ENCODE peak calls at places on chromosomes 12 and 14, in eight cellular contexts. H is progenitor cell of endocrine pancreas, Q is cardiac muscle cell, P is nephron progenitor cell, C is lower leg skin, I is glutamatergic neuron, V is fibroblast of mammary gland, R is stomach. D is an unnamed sample.
A peak's percentile ranks its signal among the peaks of the same experiment; 100 is the strongest.

GRCh38 chr12:32995623-32996022 is 99.0 kb upstream of the PKP2 start:
- DNase-seq in H (no peak), Q (no peak), P (no peak), C (no peak), I (no peak), V (no peak), R (no peak), D (no peak)

GRCh38 chr12:125403145-125403789 is 338.0 kb downstream of the AACS start:
- DNase-seq in H (no peak), Q (peak; percentile 34), P (no peak), C (no peak), I (no peak), V (peak; percentile 30), R (no peak), D (peak; percentile 28)

GRCh38 chr12:6605425-6606330 is 1.5 kb downstream of the CHD4 start:
- DNase-seq in H (no peak), Q (peak; percentile 25), P (peak; percentile 27), C (no peak), I (no peak), V (peak; percentile 43), R (no peak), D (peak; percentile 23)

GRCh38 chr14:105474478-105475268 is at the start of gene CRIP2:
- DNase-seq in H (peak; percentile 53), Q (peak; percentile 55), P (peak; percentile 72), C (no peak), I (peak; percentile 65), V (no peak), R (no peak), D (peak; percentile 26)

GRCh38 chr14:25518347-25518746 is 468.4 kb upstream of the STXBP6 start:
- DNase-seq in H (no peak), Q (no peak), P (no peak), C (no peak), I (peak; percentile 36), V (no peak), R (no peak), D (no peak)

GRCh38 chr12:48126953-48127630 is 7.9 kb downstream of the PFKM start:
- DNase-seq in H (no peak), Q (no peak), P (no peak), C (no peak), I (no peak), V (no peak), R (no peak), D (no peak)

GRCh38 chr14:99393059-99393655 is 87.5 kb downstream of the SETD3 start:
- DNase-seq in H (no peak), Q (peak; percentile 52), P (peak; percentile 58), C (peak; percentile 4), I (peak; percentile 68), V (peak; percentile 38), R (peak; percentile 61), D (peak; percentile 37)

GRCh38 chr14:33273978-33274377 is 335.3 kb downstream of the NPAS3 start:
- DNase-seq in H (no peak), Q (no peak), P (no peak), C (no peak), I (no peak), V (no peak), R (no peak), D (no peak)

GRCh38 chr12:6769003-6769389 is 2.8 kb downstream of the PTMS start:
- DNase-seq in H (peak; percentile 47), Q (peak; percentile 52), P (peak; percentile 80), C (peak; percentile 46), I (peak; percentile 90), V (no peak), R (no peak), D (peak; percentile 61)

GRCh38 chr12:123471374-123472068 is 13.6 kb downstream of the SNRNP35 start:
- DNase-seq in H (no peak), Q (peak; percentile 79), P (no peak), C (no peak), I (no peak), V (peak; percentile 90), R (no peak), D (peak; percentile 80)

GRCh38 chr12:87704374-87704773 is 324.8 kb downstream of the C12orf50 start:
- DNase-seq in H (no peak), Q (no peak), P (no peak), C (no peak), I (no peak), V (no peak), R (no peak), D (no peak)

GRCh38 chr14:100285021-100285912 is 21.0 kb downstream of the SLC25A29 start:
- DNase-seq in H (peak; percentile 72), Q (peak; percentile 64), P (peak; percentile 86), C (no peak), I (peak; percentile 83), V (peak; percentile 40), R (peak; percentile 76), D (peak; percentile 53)

GRCh38 chr14:81132492-81132891 is 88.3 kb downstream of the GTF2A1 start:
- DNase-seq in H (no peak), Q (no peak), P (no peak), C (no peak), I (no peak), V (no peak), R (no peak), D (no peak)

GRCh38 chr12:46549527-46550265 is 177.1 kb upstream of the SLC38A2 start:
- DNase-seq in H (no peak), Q (peak; percentile 89), P (no peak), C (no peak), I (no peak), V (peak; percentile 92), R (no peak), D (peak; percentile 96)

GRCh38 chr14:101459392-101459900 is 101.8 kb upstream of the DIO3 start:
- DNase-seq in H (no peak), Q (no peak), P (peak; percentile 32), C (no peak), I (no peak), V (no peak), R (peak; percentile 14), D (no peak)

GRCh38 chr14:23431486-23431885 is 4.0 kb downstream of the MYH7 start:
- DNase-seq in H (no peak), Q (no peak), P (no peak), C (no peak), I (no peak), V (no peak), R (no peak), D (no peak)

GRCh38 chr14:23434488-23435219 is 806 bp downstream of the MYH7 start:
- DNase-seq in H (no peak), Q (no peak), P (no peak), C (no peak), I (no peak), V (no peak), R (peak; percentile 9), D (no peak)

GRCh38 chr14:23432946-23433345 is 2.5 kb downstream of the MYH7 start:
- DNase-seq in H (no peak), Q (no peak), P (no peak), C (no peak), I (no peak), V (no peak), R (no peak), D (no peak)

GRCh38 chr14:23432102-23432925 is 3.1 kb downstream of the MYH7 start:
- DNase-seq in H (no peak), Q (no peak), P (no peak), C (no peak), I (no peak), V (no peak), R (no peak), D (no peak)

GRCh38 chr14:23433457-23433856 is 2.0 kb downstream of the MYH7 start:
- DNase-seq in H (no peak), Q (no peak), P (no peak), C (no peak), I (no peak), V (no peak), R (no peak), D (no peak)
- TF ChIP-seq CTCF in H (no peak), Q (no peak), P (no peak), C (no peak), I (no peak), V (no peak), R (no peak), D (no peak)

GRCh38 chr12:108647199-108647935 is 13.7 kb upstream of the SELPLG start:
- DNase-seq in H (no peak), Q (no peak), P (no peak), C (no peak), I (no peak), V (no peak), R (no peak), D (peak; percentile 37)
- TF ChIP-seq CTCF in H (no peak), Q (no peak), P (no peak), C (no peak), I (no peak), V (peak; percentile 16), R (no peak), D (no peak)

DNA sequence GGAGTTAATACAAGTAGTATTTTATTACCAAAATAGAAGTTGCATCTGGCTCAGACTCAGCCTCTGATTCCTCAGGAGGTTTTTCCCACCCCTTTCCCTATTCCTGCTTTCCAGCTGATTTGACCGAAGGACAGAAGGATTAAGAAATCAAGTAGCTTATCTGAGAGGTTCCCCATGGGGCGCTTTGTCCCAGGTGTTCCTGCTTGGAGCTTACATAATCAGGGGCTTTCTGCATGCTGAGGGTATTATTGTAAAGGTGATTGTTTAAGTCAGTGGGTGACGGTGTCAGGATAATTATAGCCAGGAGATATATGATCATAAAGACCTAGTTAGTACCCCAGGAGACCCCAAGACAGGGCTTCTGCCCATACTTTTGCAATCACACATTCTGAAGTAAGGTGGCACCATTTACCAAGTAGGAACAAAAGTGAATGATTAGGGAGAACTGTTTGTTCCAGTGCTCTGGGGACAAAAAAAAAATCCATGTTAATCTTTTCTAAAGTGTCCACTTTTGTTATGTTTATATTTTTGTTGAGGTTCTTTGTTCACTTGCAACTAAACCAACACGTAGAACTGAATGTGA is 921.3 kb downstream of the NRXN3 start:
- DNase-seq in H (no peak), Q (no peak), P (no peak), C (no peak), I (no peak), V (no peak), R (no peak), D (no peak)
- TF ChIP-seq CTCF in H (peak; percentile 14), Q (no peak), P (no peak), C (no peak), I (no peak), V (no peak), R (no peak), D (no peak)

GRCh38 chr14:36256131-36256801 is 64.2 kb downstream of the MBIP start:
- DNase-seq in H (no peak), Q (peak; percentile 29), P (no peak), C (peak; percentile 56), I (no peak), V (peak; percentile 47), R (peak; percentile 65), D (peak; percentile 9)

GRCh38 chr14:36258241-36258640 is 62.2 kb downstream of the MBIP start:
- DNase-seq in H (no peak), Q (no peak), P (no peak), C (no peak), I (no peak), V (no peak), R (no peak), D (no peak)

DNA sequence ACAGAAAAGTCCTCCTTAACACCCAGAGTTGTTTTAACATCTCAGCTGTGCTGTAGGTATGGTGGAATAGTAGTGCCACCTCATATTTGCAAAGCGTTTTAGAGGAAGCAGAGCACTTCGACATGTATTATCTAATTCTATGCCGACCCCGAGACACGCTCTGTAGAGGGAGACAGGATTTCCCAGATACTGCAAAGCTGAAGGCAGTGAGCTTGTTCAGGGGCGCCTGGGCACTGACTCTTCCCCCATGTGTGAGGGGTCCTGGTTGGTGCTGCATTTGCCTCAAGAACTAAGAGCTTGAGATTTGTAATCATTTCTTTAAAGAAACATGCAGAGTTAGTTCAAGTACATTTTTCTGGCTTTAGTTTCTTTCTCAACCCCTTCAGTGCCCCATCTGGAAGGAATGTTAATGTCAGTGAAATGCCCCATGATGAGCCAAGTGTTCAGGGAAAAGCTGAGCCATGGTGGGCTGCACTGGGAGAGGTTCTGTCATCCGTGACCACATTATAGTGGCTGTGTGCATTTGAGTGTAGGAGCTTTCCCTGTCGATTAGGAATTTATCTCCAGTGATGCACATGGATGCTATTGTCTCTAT is 66.3 kb downstream of the MBIP start:
- DNase-seq in H (no peak), Q (peak; percentile 4), P (peak; percentile 30), C (no peak), I (no peak), V (peak; percentile 10), R (no peak), D (peak; percentile 17)
- TF ChIP-seq CTCF in H (peak; percentile 30), Q (peak; percentile 14), P (peak; percentile 11), C (no peak), I (no peak), V (peak; percentile 17), R (no peak), D (peak; percentile 43)